ENCODE peak calls at places on chromosomes 16 and 17, in four cellular contexts. A, D, F and G are unnamed samples.

GRCh38 chr16:5062051-5062450 is 3.7 kb downstream of the C16orf89 start:
- DNase-seq in A (no peak), D (no peak), F (no peak), G (no peak)

GRCh38 chr16:31084584-31085298 is 4.0 kb downstream of the PRSS53 start:
- DNase-seq in F (no peak), A (no peak), D (no peak), G (no peak)

GRCh38 chr17:58331815-58332719 is 3.5 kb upstream of the TSPOAP1 start:
- DNase-seq in A (no peak), F (no peak), D (no peak), G (no peak)

GRCh38 chr16:21222495-21223337 is 10.8 kb upstream of the ANKS4B start:
- DNase-seq in A (no peak), F (peak; percentile 9), D (no peak), G (no peak)

GRCh38 chr17:69573396-69573795 is 158.9 kb downstream of the MAP2K6 start:
- DNase-seq in F (no peak), D (no peak), A (no peak), G (no peak)

GRCh38 chr16:11534262-11534661 is 52.5 kb downstream of the LITAF start:
- DNase-seq in F (no peak), D (no peak), A (peak; percentile 92), G (no peak)

GRCh38 chr16:78503501-78504110 is 404.2 kb downstream of the WWOX start:
- DNase-seq in D (peak; percentile 47), F (peak; percentile 52), A (peak; percentile 56), G (no peak)

GRCh38 chr17:3799181-3799627 is 1.8 kb downstream of the ITGAE start:
- DNase-seq in D (no peak), F (no peak), A (no peak), G (no peak)

GRCh38 chr17:8502100-8502499 is 66.4 kb downstream of the NDEL1 start:
- DNase-seq in D (no peak), A (no peak), F (no peak), G (no peak)

GRCh38 chr16:48323783-48324775 is 61.1 kb downstream of the SIAH1 start:
- DNase-seq in F (no peak), D (peak; percentile 27), A (no peak), G (peak; percentile 9)

GRCh38 chr17:65750678-65751077 is 189.2 kb upstream of the AXIN2 start:
- DNase-seq in A (peak; percentile 96), F (peak; percentile 87), D (peak; percentile 91), G (peak; percentile 92)

GRCh38 chr16:4179020-4179419 is 62.8 kb upstream of the ADCY9 start:
- DNase-seq in F (no peak), A (peak; percentile 78), D (peak; percentile 16), G (peak; percentile 15)

GRCh38 chr17:61531223-61531622 is 59.8 kb downstream of the NACA2 start:
- DNase-seq in A (no peak), F (no peak), D (no peak), G (no peak)

GRCh38 chr17:43021739-43022512 is at the start of gene VAT1:
- DNase-seq in A (peak; percentile 78), D (peak; percentile 89), F (peak; percentile 80), G (peak; percentile 81)

GRCh38 chr16:87541004-87541881 is 48.4 kb upstream of the ZCCHC14 start:
- DNase-seq in F (no peak), A (no peak), D (peak; percentile 91), G (peak; percentile 80)

GRCh38 chr17:81651692-81652091 is 4.7 kb downstream of the PDE6G start:
- DNase-seq in D (peak; percentile 95), F (no peak), A (peak; percentile 87), G (peak; percentile 91)

GRCh38 chr17:50660042-50660886 is 25.6 kb downstream of the ABCC3 start:
- DNase-seq in F (no peak), A (peak; percentile 82), D (peak; percentile 35), G (no peak)

GRCh38 chr17:20092973-20093626 is 83.9 kb downstream of the SPECC1 start:
- DNase-seq in F (peak; percentile 41), D (no peak), A (no peak), G (no peak)

GRCh38 chr17:79850571-79851460 is 11.6 kb upstream of the CBX4 start:
- DNase-seq in D (peak; percentile 89), A (peak; percentile 85), F (no peak), G (peak; percentile 89)

GRCh38 chr17:73431401-73432205 is 119.8 kb upstream of the CDC42EP4 start:
- DNase-seq in A (no peak), F (no peak), D (no peak), G (no peak)

GRCh38 chr16:80198995-80199299 is 341.8 kb upstream of the DYNLRB2 start:
- DNase-seq in D (no peak), F (no peak), A (peak; percentile 33), G (no peak)

GRCh38 chr17:64492481-64493109 is 4.3 kb downstream of the POLG2 start:
- DNase-seq in A (peak; percentile 49), D (no peak), F (no peak), G (peak; percentile 9)

GRCh38 chr17:16875662-16876061 is 96.3 kb downstream of the TNFRSF13B start:
- DNase-seq in A (no peak), F (no peak), D (no peak), G (no peak)

GRCh38 chr16:4373356-4373908 is 1.8 kb downstream of the VASN start:
- DNase-seq in D (no peak), A (peak; percentile 71), F (no peak), G (peak; percentile 18)

GRCh38 chr17:52064791-52065211 is 93.7 kb downstream of the CA10 start:
- DNase-seq in F (no peak), A (no peak), D (no peak), G (no peak)

GRCh38 chr17:31100840-31101239 is 6.1 kb downstream of the NF1 start:
- DNase-seq in D (no peak), A (no peak), F (no peak), G (no peak)

GRCh38 chr17:50396261-50397110 is 837 bp downstream of the LRRC59 start:
- DNase-seq in D (peak; percentile 76), F (peak; percentile 39), A (peak; percentile 78), G (peak; percentile 52)

GRCh38 chr16:1158456-1159324 is 5.8 kb downstream of the CACNA1H start:
- DNase-seq in A (no peak), D (no peak), F (no peak), G (no peak)

GRCh38 chr17:28944862-28945741 is 6.2 kb downstream of the PHF12 start:
- DNase-seq in D (peak; percentile 20), A (no peak), F (no peak), G (peak; percentile 52)

GRCh38 chr17:1789936-1790335 is 28.1 kb downstream of the SERPINF1 start:
- DNase-seq in D (no peak), F (peak; percentile 66), A (no peak), G (no peak)

GRCh38 chr17:29102741-29103181 is 59.8 kb downstream of the PIPOX start:
- DNase-seq in A (peak; percentile 79), D (no peak), F (no peak), G (no peak)

GRCh38 chr16:1261131-1261917 is 5.5 kb downstream of the TPSD1 start:
- DNase-seq in A (no peak), D (no peak), F (peak; percentile 42), G (no peak)

GRCh38 chr17:4980644-4981216 is 6.7 kb downstream of the CAMTA2 start:
- DNase-seq in A (peak; percentile 63), F (peak; percentile 13), D (peak; percentile 61), G (peak; percentile 15)

GRCh38 chr17:81223758-81224122 is 975 bp upstream of the CEP131 start:
- DNase-seq in F (peak; percentile 26), D (no peak), A (no peak), G (no peak)

GRCh38 chr17:57045868-57046671 is 39.0 kb upstream of the AKAP1 start:
- DNase-seq in D (no peak), A (no peak), F (no peak), G (no peak)

GRCh38 chr17:42845556-42845917 is 1.2 kb downstream of the AOC2 start:
- DNase-seq in D (no peak), F (no peak), A (no peak), G (no peak)

GRCh38 chr16:85642762-85643281 is 29.7 kb downstream of the GSE1 start:
- DNase-seq in A (no peak), F (no peak), D (no peak), G (no peak)